ENCODE peak calls at places on chromosomes 12 and 14, in nine cellular contexts. One of them, this sample, is unnamed.

GRCh38 chr12:95857151-95857550 is 1.6 kb upstream of the SNRPF start:
- DNase-seq in cerebellum: no peak
- DNase-seq in KG1: no peak
- DNase-seq in body of pancreas: no peak
- DNase-seq in left cardiac atrium: no peak
- DNase-seq in A549: no peak
- DNase-seq in nucleus accumbens: no peak
- DNase-seq in effector CD8-positive, alpha-beta T cell: no peak
- DNase-seq in NCI-H2029: no peak
- DNase-seq in this sample: no peak

GRCh38 chr12:102317155-102317554 is 119.5 kb upstream of the PMCH start:
- DNase-seq in body of pancreas: no peak
- DNase-seq in cerebellum: no peak
- DNase-seq in NCI-H2029: no peak
- DNase-seq in effector CD8-positive, alpha-beta T cell: no peak
- DNase-seq in nucleus accumbens: no peak
- DNase-seq in left cardiac atrium: no peak
- DNase-seq in KG1: no peak
- DNase-seq in A549: no peak
- DNase-seq in this sample: no peak

GRCh38 chr14:57848353-57848752 is 17.5 kb downstream of the SLC35F4 start:
- DNase-seq in KG1: no peak
- DNase-seq in cerebellum: no peak
- DNase-seq in A549: no peak
- DNase-seq in nucleus accumbens: no peak
- DNase-seq in left cardiac atrium: no peak
- DNase-seq in NCI-H2029: no peak
- DNase-seq in effector CD8-positive, alpha-beta T cell: no peak
- DNase-seq in body of pancreas: no peak
- DNase-seq in this sample: no peak

GRCh38 chr12:27467641-27468040 is 21.1 kb downstream of the SMCO2 start:
- DNase-seq in cerebellum: no peak
- DNase-seq in left cardiac atrium: no peak
- DNase-seq in effector CD8-positive, alpha-beta T cell: no peak
- DNase-seq in NCI-H2029: no peak
- DNase-seq in body of pancreas: no peak
- DNase-seq in KG1: no peak
- DNase-seq in A549: no peak
- DNase-seq in nucleus accumbens: no peak
- DNase-seq in this sample: no peak

GRCh38 chr12:73220951-73221350 is 948.8 kb downstream of the TRHDE start:
- DNase-seq in NCI-H2029: no peak
- DNase-seq in A549: no peak
- DNase-seq in effector CD8-positive, alpha-beta T cell: no peak
- DNase-seq in nucleus accumbens: no peak
- DNase-seq in body of pancreas: no peak
- DNase-seq in KG1: no peak
- DNase-seq in cerebellum: no peak
- DNase-seq in left cardiac atrium: no peak
- DNase-seq in this sample: no peak

GRCh38 chr12:49909328-49909727 is 5.6 kb upstream of the FAIM2 start:
- DNase-seq in nucleus accumbens: no peak
- DNase-seq in KG1: no peak
- DNase-seq in A549: no peak
- DNase-seq in effector CD8-positive, alpha-beta T cell: no peak
- DNase-seq in left cardiac atrium: no peak
- DNase-seq in body of pancreas: no peak
- DNase-seq in NCI-H2029: no peak
- DNase-seq in cerebellum: no peak
- DNase-seq in this sample: no peak

GRCh38 chr12:110001596-110001995 is 2.4 kb downstream of the ANKRD13A start:
- DNase-seq in KG1: no peak
- DNase-seq in body of pancreas: no peak
- DNase-seq in A549: no peak
- DNase-seq in cerebellum: no peak
- DNase-seq in effector CD8-positive, alpha-beta T cell: no peak
- DNase-seq in NCI-H2029: no peak
- DNase-seq in nucleus accumbens: no peak
- DNase-seq in left cardiac atrium: no peak
- DNase-seq in this sample: no peak

GRCh38 chr14:26597136-26598080 is at the start of gene NOVA1:
- DNase-seq in cerebellum: peak
- DNase-seq in effector CD8-positive, alpha-beta T cell: no peak
- DNase-seq in A549: peak
- DNase-seq in left cardiac atrium: peak
- DNase-seq in body of pancreas: peak
- DNase-seq in NCI-H2029: no peak
- DNase-seq in nucleus accumbens: peak
- DNase-seq in KG1: no peak
- DNase-seq in this sample: no peak

GRCh38 chr12:102958073-102958829 is 777 bp downstream of the ASCL1 start:
- DNase-seq in NCI-H2029: peak
- DNase-seq in nucleus accumbens: peak
- DNase-seq in KG1: no peak
- DNase-seq in body of pancreas: no peak
- DNase-seq in cerebellum: no peak
- DNase-seq in left cardiac atrium: no peak
- DNase-seq in A549: peak
- DNase-seq in effector CD8-positive, alpha-beta T cell: no peak
- DNase-seq in this sample: no peak

GRCh38 chr12:104591272-104591940 is 134.7 kb downstream of the CHST11 start:
- DNase-seq in left cardiac atrium: no peak
- DNase-seq in nucleus accumbens: no peak
- DNase-seq in A549: no peak
- DNase-seq in KG1: no peak
- DNase-seq in body of pancreas: no peak
- DNase-seq in effector CD8-positive, alpha-beta T cell: no peak
- DNase-seq in NCI-H2029: no peak
- DNase-seq in cerebellum: no peak
- DNase-seq in this sample: no peak

GRCh38 chr12:102917026-102917787 is at the start of gene PAH:
- DNase-seq in nucleus accumbens: no peak
- DNase-seq in A549: no peak
- DNase-seq in cerebellum: no peak
- DNase-seq in NCI-H2029: peak
- DNase-seq in KG1: no peak
- DNase-seq in effector CD8-positive, alpha-beta T cell: no peak
- DNase-seq in left cardiac atrium: no peak
- DNase-seq in body of pancreas: peak
- DNase-seq in this sample: no peak

GRCh38 chr12:131950182-131950913 is 606 bp downstream of the EP400 start:
- DNase-seq in nucleus accumbens: no peak
- DNase-seq in body of pancreas: no peak
- DNase-seq in effector CD8-positive, alpha-beta T cell: peak
- DNase-seq in A549: no peak
- DNase-seq in cerebellum: no peak
- DNase-seq in NCI-H2029: no peak
- DNase-seq in KG1: no peak
- DNase-seq in left cardiac atrium: peak
- DNase-seq in this sample: no peak

GRCh38 chr12:11886339-11886738 is 184.4 kb upstream of the BCL2L14 start:
- DNase-seq in effector CD8-positive, alpha-beta T cell: no peak
- DNase-seq in left cardiac atrium: no peak
- DNase-seq in KG1: no peak
- DNase-seq in nucleus accumbens: no peak
- DNase-seq in NCI-H2029: no peak
- DNase-seq in A549: no peak
- DNase-seq in body of pancreas: no peak
- DNase-seq in cerebellum: no peak
- DNase-seq in this sample: no peak

GRCh38 chr12:101564912-101565311 is 29.9 kb upstream of the MYBPC1 start:
- DNase-seq in left cardiac atrium: no peak
- DNase-seq in effector CD8-positive, alpha-beta T cell: no peak
- DNase-seq in nucleus accumbens: no peak
- DNase-seq in cerebellum: no peak
- DNase-seq in body of pancreas: no peak
- DNase-seq in KG1: no peak
- DNase-seq in NCI-H2029: no peak
- DNase-seq in A549: no peak
- DNase-seq in this sample: no peak

GRCh38 chr12:22624908-22625646 is at the start of gene ETNK1:
- DNase-seq in cerebellum: peak
- DNase-seq in A549: peak
- DNase-seq in body of pancreas: peak
- DNase-seq in NCI-H2029: peak
- DNase-seq in nucleus accumbens: peak
- DNase-seq in left cardiac atrium: peak
- DNase-seq in effector CD8-positive, alpha-beta T cell: peak
- DNase-seq in KG1: peak
- DNase-seq in this sample: peak

GRCh38 chr14:74618078-74618952 is 6.3 kb upstream of the LTBP2 start:
- DNase-seq in KG1: peak
- DNase-seq in A549: peak
- DNase-seq in effector CD8-positive, alpha-beta T cell: peak
- DNase-seq in body of pancreas: peak
- DNase-seq in nucleus accumbens: no peak
- DNase-seq in left cardiac atrium: no peak
- DNase-seq in cerebellum: no peak
- DNase-seq in NCI-H2029: peak
- DNase-seq in this sample: peak

GRCh38 chr14:32813401-32813800 is 125.3 kb upstream of the NPAS3 start:
- DNase-seq in left cardiac atrium: no peak
- DNase-seq in NCI-H2029: no peak
- DNase-seq in KG1: no peak
- DNase-seq in A549: no peak
- DNase-seq in nucleus accumbens: no peak
- DNase-seq in cerebellum: no peak
- DNase-seq in effector CD8-positive, alpha-beta T cell: no peak
- DNase-seq in body of pancreas: no peak
- DNase-seq in this sample: no peak

GRCh38 chr14:54674342-54674741 is 107.4 kb downstream of the SAMD4A start:
- DNase-seq in NCI-H2029: no peak
- DNase-seq in left cardiac atrium: no peak
- DNase-seq in effector CD8-positive, alpha-beta T cell: no peak
- DNase-seq in cerebellum: no peak
- DNase-seq in A549: no peak
- DNase-seq in body of pancreas: no peak
- DNase-seq in KG1: no peak
- DNase-seq in nucleus accumbens: no peak
- DNase-seq in this sample: no peak

GRCh38 chr12:106078358-106079025 is 60.3 kb downstream of the NUAK1 start:
- DNase-seq in nucleus accumbens: peak
- DNase-seq in NCI-H2029: peak
- DNase-seq in A549: peak
- DNase-seq in effector CD8-positive, alpha-beta T cell: no peak
- DNase-seq in left cardiac atrium: peak
- DNase-seq in cerebellum: peak
- DNase-seq in KG1: no peak
- DNase-seq in body of pancreas: peak
- DNase-seq in this sample: no peak

GRCh38 chr12:89756638-89757321 is 48.1 kb upstream of the ATP2B1 start:
- DNase-seq in body of pancreas: no peak
- DNase-seq in KG1: peak
- DNase-seq in cerebellum: no peak
- DNase-seq in nucleus accumbens: no peak
- DNase-seq in left cardiac atrium: no peak
- DNase-seq in effector CD8-positive, alpha-beta T cell: no peak
- DNase-seq in NCI-H2029: no peak
- DNase-seq in A549: peak
- DNase-seq in this sample: peak

GRCh38 chr12:57165741-57166140 is 18.3 kb upstream of the LRP1-AS start:
- DNase-seq in left cardiac atrium: no peak
- DNase-seq in KG1: no peak
- DNase-seq in NCI-H2029: no peak
- DNase-seq in cerebellum: no peak
- DNase-seq in A549: peak
- DNase-seq in body of pancreas: no peak
- DNase-seq in effector CD8-positive, alpha-beta T cell: no peak
- DNase-seq in nucleus accumbens: no peak
- DNase-seq in this sample: no peak

GRCh38 chr14:27386391-27386790 is 788.6 kb upstream of the NOVA1 start:
- DNase-seq in cerebellum: no peak
- DNase-seq in nucleus accumbens: no peak
- DNase-seq in KG1: no peak
- DNase-seq in left cardiac atrium: no peak
- DNase-seq in NCI-H2029: no peak
- DNase-seq in effector CD8-positive, alpha-beta T cell: no peak
- DNase-seq in A549: no peak
- DNase-seq in body of pancreas: no peak
- DNase-seq in this sample: no peak

GRCh38 chr14:95198320-95198719 is 41.0 kb upstream of the DICER1 start:
- DNase-seq in left cardiac atrium: no peak
- DNase-seq in NCI-H2029: no peak
- DNase-seq in cerebellum: no peak
- DNase-seq in A549: no peak
- DNase-seq in body of pancreas: no peak
- DNase-seq in KG1: no peak
- DNase-seq in nucleus accumbens: no peak
- DNase-seq in effector CD8-positive, alpha-beta T cell: no peak
- DNase-seq in this sample: no peak

GRCh38 chr12:126469211-126469610 is 1404.0 kb downstream of the AACS start:
- DNase-seq in effector CD8-positive, alpha-beta T cell: no peak
- DNase-seq in KG1: no peak
- DNase-seq in A549: no peak
- DNase-seq in NCI-H2029: no peak
- DNase-seq in body of pancreas: no peak
- DNase-seq in nucleus accumbens: no peak
- DNase-seq in left cardiac atrium: no peak
- DNase-seq in cerebellum: no peak
- DNase-seq in this sample: no peak

GRCh38 chr14:32201816-32202467 is at the start of gene RNU6-7:
- DNase-seq in cerebellum: peak
- DNase-seq in KG1: no peak
- DNase-seq in A549: no peak
- DNase-seq in NCI-H2029: peak
- DNase-seq in nucleus accumbens: peak
- DNase-seq in left cardiac atrium: peak
- DNase-seq in body of pancreas: peak
- DNase-seq in effector CD8-positive, alpha-beta T cell: peak
- DNase-seq in this sample: no peak

GRCh38 chr12:106981781-106982180 is 5.2 kb downstream of the MTERF2 start:
- DNase-seq in A549: no peak
- DNase-seq in left cardiac atrium: no peak
- DNase-seq in nucleus accumbens: no peak
- DNase-seq in KG1: no peak
- DNase-seq in cerebellum: no peak
- DNase-seq in effector CD8-positive, alpha-beta T cell: no peak
- DNase-seq in NCI-H2029: no peak
- DNase-seq in body of pancreas: no peak
- DNase-seq in this sample: no peak

GRCh38 chr14:33634631-33635030 is 316.2 kb downstream of the EGLN3 start:
- DNase-seq in A549: no peak
- DNase-seq in cerebellum: no peak
- DNase-seq in effector CD8-positive, alpha-beta T cell: no peak
- DNase-seq in body of pancreas: no peak
- DNase-seq in left cardiac atrium: no peak
- DNase-seq in NCI-H2029: no peak
- DNase-seq in KG1: no peak
- DNase-seq in nucleus accumbens: no peak
- DNase-seq in this sample: no peak

GRCh38 chr12:132675753-132676152 is 11.4 kb downstream of the POLE start:
- DNase-seq in nucleus accumbens: no peak
- DNase-seq in effector CD8-positive, alpha-beta T cell: no peak
- DNase-seq in KG1: no peak
- DNase-seq in body of pancreas: no peak
- DNase-seq in A549: no peak
- DNase-seq in left cardiac atrium: no peak
- DNase-seq in cerebellum: no peak
- DNase-seq in NCI-H2029: no peak
- DNase-seq in this sample: no peak

GRCh38 chr14:85129907-85130306 is 400.0 kb upstream of the FLRT2 start:
- DNase-seq in A549: no peak
- DNase-seq in left cardiac atrium: no peak
- DNase-seq in KG1: no peak
- DNase-seq in NCI-H2029: no peak
- DNase-seq in effector CD8-positive, alpha-beta T cell: no peak
- DNase-seq in nucleus accumbens: no peak
- DNase-seq in cerebellum: no peak
- DNase-seq in body of pancreas: peak
- DNase-seq in this sample: no peak

GRCh38 chr12:19837543-19837942 is 398.3 kb downstream of the AEBP2 start:
- DNase-seq in cerebellum: no peak
- DNase-seq in A549: no peak
- DNase-seq in NCI-H2029: no peak
- DNase-seq in nucleus accumbens: no peak
- DNase-seq in effector CD8-positive, alpha-beta T cell: no peak
- DNase-seq in left cardiac atrium: no peak
- DNase-seq in body of pancreas: no peak
- DNase-seq in KG1: no peak
- DNase-seq in this sample: no peak

GRCh38 chr12:99713946-99714520 is 66.5 kb downstream of the GARIN6 start:
- DNase-seq in NCI-H2029: no peak
- DNase-seq in cerebellum: no peak
- DNase-seq in effector CD8-positive, alpha-beta T cell: no peak
- DNase-seq in body of pancreas: no peak
- DNase-seq in KG1: no peak
- DNase-seq in nucleus accumbens: no peak
- DNase-seq in A549: no peak
- DNase-seq in left cardiac atrium: no peak
- DNase-seq in this sample: no peak